ENCODE peak calls at places on chromosomes 1 and 21, in six cellular contexts. X is ovary, N is esophagus muscularis mucosa, K is HCT116, T is stomach, J is GM12878. D is an unnamed sample. For H3K4me1, the result is how much of the 10 kb centered on the place peaks cover.

GRCh38 chr21:42841156-42841915 is 38.0 kb downstream of the WDR4 start:
- DNase-seq in T (no peak), K (no peak), X (no peak), N (no peak), J (no peak), D (peak)

GRCh38 chr1:78060857-78061563 is 15.2 kb downstream of the GIPC2 start:
- DNase-seq in T (no peak), J (peak), K (no peak), X (no peak), N (no peak), D (no peak)

GRCh38 chr1:173868266-173869107 is at the start of gene ZBTB37:
- DNase-seq in K (peak), X (peak), J (no peak), T (peak), N (peak), D (no peak)

GRCh38 chr21:32994305-32994704 is 31.4 kb upstream of the OLIG2 start:
- DNase-seq in X (no peak), J (no peak), N (no peak), T (no peak), K (no peak), D (no peak)

GRCh38 chr1:121594096-121594495 is 409.3 kb downstream of the SRGAP2C start:
- DNase-seq in K (no peak), N (no peak), T (no peak), X (no peak), J (no peak), D (no peak)

GRCh38 chr1:176119549-176119948 is 87.5 kb downstream of the COP1 start:
- DNase-seq in X (no peak), J (no peak), N (no peak), K (peak), T (no peak), D (no peak)

GRCh38 chr1:174165471-174166137 is 6.3 kb downstream of the RABGAP1L start:
- DNase-seq in K (no peak), N (no peak), J (no peak), T (no peak), X (peak), D (no peak)

GRCh38 chr1:219041819-219042218 is 131.9 kb upstream of the LYPLAL1 start:
- DNase-seq in J (no peak), X (no peak), K (no peak), T (no peak), N (no peak), D (no peak)

GRCh38 chr1:185595835-185596667 is 138.1 kb upstream of the HMCN1 start:
- DNase-seq in J (peak), K (peak), T (peak), N (no peak), X (no peak), D (no peak)

GRCh38 chr1:151199860-151200581 is 1.7 kb downstream of the PIP5K1A start:
- DNase-seq in J (no peak), N (no peak), X (no peak), K (no peak), T (no peak), D (no peak)

GRCh38 chr1:32937061-32937460 is 27.5 kb downstream of the RNF19B start:
- DNase-seq in J (no peak), N (no peak), T (no peak), K (no peak), X (no peak), D (no peak)

GRCh38 chr21:43892334-43892733 is 27.3 kb downstream of the AGPAT3 start:
- DNase-seq in J (no peak), X (no peak), N (no peak), T (no peak), K (no peak), D (no peak)

GRCh38 chr1:28249013-28249870 is 10.1 kb upstream of the SESN2 start:
- DNase-seq in N (no peak), T (peak), K (peak), X (no peak), J (no peak), D (no peak)

GRCh38 chr1:147641695-147642592 is 28.4 kb downstream of the ACP6 start:
- DNase-seq in J (no peak), X (no peak), T (peak), K (peak), N (no peak), D (no peak)

GRCh38 chr21:44525431-44526095 is 14.4 kb downstream of the KRTAP10-1 start:
- DNase-seq in X (no peak), J (no peak), K (no peak), N (no peak), T (peak), D (no peak)

GRCh38 chr1:108692724-108693655 is 880 bp downstream of the PRPF38B start:
- DNase-seq in J (peak), K (peak), N (no peak), X (peak), T (peak), D (no peak)

GRCh38 chr1:18109058-18109755 is 1.6 kb downstream of the IGSF21 start:
- DNase-seq in T (no peak), X (no peak), N (no peak), J (no peak), K (no peak), D (no peak)

GRCh38 chr1:72568113-72568512 is 285.8 kb upstream of the NEGR1 start:
- DNase-seq in T (no peak), X (no peak), K (no peak), N (no peak), J (no peak), D (no peak)

GRCh38 chr1:55400560-55400959 is 185.4 kb upstream of the USP24 start:
- DNase-seq in N (peak), X (no peak), K (no peak), J (no peak), T (no peak), D (no peak)

GRCh38 chr1:67945733-67946374 is 104.6 kb downstream of the DIRAS3 start:
- DNase-seq in K (no peak), X (no peak), J (no peak), T (no peak), N (no peak), D (no peak)

GRCh38 chr1:182069028-182069466 is 7.5 kb upstream of the ZNF648 start:
- DNase-seq in N (no peak), T (peak), K (peak), J (no peak), X (peak), D (no peak)

GRCh38 chr1:214448536-214448935 is 102.9 kb downstream of the PTPN14 start:
- DNase-seq in X (no peak), K (no peak), N (no peak), T (no peak), J (no peak), D (no peak)

GRCh38 chr21:32732544-32732943 is 4.7 kb upstream of the SYNJ1 start:
- DNase-seq in T (no peak), X (no peak), N (no peak), K (no peak), J (no peak), D (no peak)

GRCh38 chr1:226976671-226977287 is 36.7 kb downstream of the COQ8A start:
- DNase-seq in X (peak), K (no peak), J (no peak), N (no peak), T (no peak), D (no peak)

GRCh38 chr1:12600880-12601633 is 17.0 kb downstream of the DHRS3 start:
- DNase-seq in K (no peak), X (no peak), N (no peak), J (no peak), T (peak), D (no peak)

GRCh38 chr1:29417971-29418370 is 181.6 kb downstream of the PTPRU start:
- DNase-seq in X (no peak), J (no peak), T (no peak), K (no peak), N (no peak), D (no peak)

GRCh38 chr21:38740131-38740530 is 65.6 kb upstream of the ETS2 start:
- DNase-seq in K (no peak), N (no peak), X (no peak), T (no peak), J (no peak), D (no peak)

GRCh38 chr1:230140221-230141001 is 73.4 kb downstream of the GALNT2 start:
- DNase-seq in N (no peak), T (no peak), K (no peak), X (peak), J (no peak), D (no peak)

DNA sequence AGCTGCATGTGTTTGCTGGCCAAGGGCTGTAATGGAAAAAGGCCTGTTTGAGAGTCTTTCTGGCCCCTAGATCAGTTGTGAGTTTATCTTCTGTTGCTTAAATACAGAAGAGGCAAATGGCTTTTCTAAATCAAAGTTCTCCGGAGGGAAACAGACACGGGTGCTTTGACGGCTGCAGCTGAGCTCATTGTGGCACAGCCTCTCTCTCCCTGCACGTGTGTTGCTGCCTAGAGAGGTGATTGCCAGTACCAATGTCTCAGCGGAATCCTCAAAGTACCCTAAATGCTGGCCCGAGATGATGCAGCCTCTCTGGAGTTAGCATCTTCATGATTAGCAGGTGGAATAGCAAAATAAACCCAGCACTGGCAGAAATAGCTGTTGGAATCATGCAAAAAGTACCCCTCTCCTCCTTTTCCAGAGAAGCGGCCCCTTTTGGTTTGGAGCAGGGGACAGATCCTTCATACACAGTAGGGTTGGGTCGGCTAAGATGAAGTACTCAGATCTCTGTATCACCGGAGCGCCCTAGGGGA is 192.2 kb downstream of the PRDM2 start:
- DNase-seq in J (no peak), K (no peak), X (no peak), T (no peak), N (no peak), D (no peak)
- H3K4me3 ChIP-seq in J (no peak), K (no peak), X (peak), T (no peak), N (peak), D (peak)

GRCh38 chr1:61079276-61079897 is 3.0 kb upstream of the NFIA start:
- DNase-seq in T (no peak), J (no peak), K (no peak), N (no peak), X (no peak), D (no peak)

GRCh38 chr1:61078611-61079010 is 3.8 kb upstream of the NFIA start:
- DNase-seq in K (no peak), J (no peak), N (no peak), X (no peak), T (no peak), D (no peak)

GRCh38 chr1:61076728-61077675 is 5.4 kb upstream of the NFIA start:
- DNase-seq in N (peak), T (peak), J (peak), K (peak), X (peak), D (peak)

GRCh38 chr1:61079898-61080336 is 2.4 kb upstream of the NFIA start:
- DNase-seq in X (peak), J (no peak), T (peak), K (peak), N (peak), D (no peak)

DNA sequence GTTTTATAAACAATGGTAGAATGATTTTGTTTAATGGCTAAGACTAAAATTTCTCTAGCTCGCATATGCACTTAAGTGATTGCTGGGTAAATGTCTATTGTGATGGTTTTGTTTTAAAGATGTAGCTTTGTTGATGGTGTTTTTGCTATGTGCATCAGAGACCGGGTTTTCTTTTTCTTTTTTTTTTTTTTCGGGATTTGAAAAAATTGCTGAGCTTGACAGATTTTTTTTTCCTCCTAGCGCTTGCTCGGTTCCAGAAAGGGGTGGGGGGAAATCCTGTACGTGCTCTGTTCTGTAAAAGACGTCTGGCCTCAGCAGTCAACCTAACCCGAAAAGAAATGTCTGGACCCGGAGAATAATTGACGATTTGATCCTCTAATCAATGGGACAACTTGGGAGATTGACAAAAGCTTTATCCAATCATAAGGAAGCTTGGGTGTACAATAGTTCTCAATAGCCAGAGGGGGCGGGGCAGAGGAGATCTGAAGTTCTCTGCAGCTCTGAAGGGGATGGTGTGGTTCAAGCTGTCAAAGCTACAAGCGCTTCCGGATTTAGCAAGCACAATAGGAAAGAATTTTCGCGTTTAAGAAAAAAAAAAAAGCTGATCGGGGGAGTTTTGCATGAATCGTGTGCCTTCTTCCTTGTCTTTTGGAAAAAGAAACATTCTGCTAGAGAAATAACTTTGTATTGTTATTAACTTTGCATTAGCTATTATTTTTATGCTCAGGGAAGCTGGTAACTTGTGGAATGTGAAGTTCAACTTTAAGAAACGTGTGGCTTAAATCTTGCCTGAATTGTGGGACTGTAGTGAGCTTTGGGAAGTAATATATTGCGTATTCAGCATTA is 4.5 kb upstream of the NFIA start:
- DNase-seq in J (peak), X (peak), N (peak), K (peak), T (peak), D (peak)
- TF ChIP-seq POLR2A in J (no peak), X (no peak), N (no peak), K (no peak), T (no peak), D (no peak)

DNA sequence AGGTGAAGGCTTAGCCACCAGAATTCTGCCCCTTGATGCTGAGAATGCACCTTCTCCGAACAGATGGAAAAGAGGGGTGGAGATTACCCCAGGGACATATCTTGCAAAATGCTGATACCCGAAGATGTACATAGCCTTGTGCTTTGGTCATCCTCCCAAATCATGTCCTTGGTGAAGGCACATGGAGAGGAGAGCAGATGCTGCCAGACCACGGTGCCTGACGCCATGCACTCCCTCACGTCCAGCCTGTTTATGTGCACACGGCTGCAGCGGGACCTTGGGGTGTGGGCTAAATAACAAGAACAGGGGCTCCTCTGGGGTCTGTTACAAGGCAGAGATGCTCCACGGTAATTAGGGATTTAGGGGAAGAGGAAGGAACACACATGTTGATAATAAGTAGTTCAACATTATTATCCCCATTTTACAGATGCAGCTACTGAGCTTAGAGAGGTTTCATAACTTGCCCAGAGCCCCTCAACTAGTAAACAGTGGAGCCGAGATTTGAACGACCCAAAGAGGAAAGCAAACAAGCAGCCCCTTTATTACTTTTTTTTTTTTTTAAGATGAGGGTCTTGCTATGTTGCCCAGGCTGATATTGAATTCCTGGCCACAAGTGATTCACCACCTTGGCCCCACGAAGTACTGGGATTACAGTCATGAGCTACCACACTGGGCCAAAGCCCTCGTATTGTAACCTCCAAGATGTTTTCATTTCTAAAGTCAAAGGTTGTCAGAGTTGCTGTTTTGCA is 12.9 kb downstream of the EPHX1 start:
- DNase-seq in N (no peak), K (no peak), T (no peak), J (no peak), X (peak), D (no peak)
- H3K4me1 ChIP-seq in N (half or more), K (under half), T (half or more), J (under half), X (half or more), D (half or more)

GRCh38 chr1:37795340-37796110 is 1.9 kb downstream of the MANEAL start:
- DNase-seq in J (no peak), T (peak), K (no peak), X (peak), N (no peak), D (no peak)

GRCh38 chr1:37797750-37798345 is 4.2 kb downstream of the MANEAL start:
- DNase-seq in J (no peak), K (no peak), N (no peak), T (no peak), X (no peak), D (no peak)

GRCh38 chr1:37794372-37795339 is 1.0 kb downstream of the MANEAL start:
- DNase-seq in X (no peak), T (no peak), N (no peak), J (no peak), K (no peak), D (no peak)

GRCh38 chr1:37793773-37794371 is at the start of gene MANEAL:
- DNase-seq in N (no peak), J (no peak), T (peak), K (peak), X (peak), D (no peak)

DNA sequence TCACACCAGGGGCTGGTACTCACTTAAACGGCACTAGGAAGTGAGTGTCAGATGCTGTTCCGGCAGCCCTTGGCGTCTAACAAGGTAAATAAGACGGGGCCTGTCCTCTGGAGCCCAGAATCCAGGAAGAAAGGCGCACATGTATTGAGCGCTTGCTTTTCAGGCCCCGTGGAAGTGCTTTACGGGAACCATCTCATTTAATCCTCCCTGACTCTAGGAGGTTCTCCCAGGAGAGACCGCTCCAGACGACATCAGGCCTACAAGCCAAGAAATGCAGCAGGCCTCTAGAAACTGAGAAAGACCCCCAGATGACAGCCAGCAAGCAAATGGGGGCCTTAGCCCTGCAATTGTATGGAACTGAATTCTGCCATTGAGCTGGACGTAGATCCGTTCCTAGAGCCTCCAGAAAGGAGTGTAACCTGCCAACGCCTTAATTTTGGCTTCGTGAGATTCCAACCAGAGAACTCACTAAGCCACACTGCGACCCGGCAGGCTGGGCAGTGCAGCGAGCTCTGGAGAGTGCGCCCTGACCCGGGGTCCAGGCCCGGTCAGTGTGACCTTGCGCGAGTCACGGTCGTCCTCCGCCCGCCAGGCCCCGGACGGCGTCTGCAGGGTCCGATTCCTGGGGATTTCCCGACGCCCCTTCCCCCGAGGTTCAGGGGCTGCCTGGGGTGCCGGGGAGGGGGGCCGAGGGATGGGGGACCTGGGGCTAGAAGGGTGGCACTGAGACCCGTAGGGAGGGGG is 532 bp upstream of the MANEAL start:
- DNase-seq in X (no peak), T (no peak), J (no peak), K (no peak), N (no peak), D (no peak)
- H3K4me3 ChIP-seq in X (peak), T (peak), J (peak), K (peak), N (peak), D (peak)

GRCh38 chr1:42957229-42957879 is 1.3 kb downstream of the SLC2A1 start:
- DNase-seq in N (no peak), X (no peak), K (no peak), T (no peak), J (no peak), D (no peak)
- TF ChIP-seq POLR2A in N (no peak), X (no peak), K (no peak), T (no peak), J (no peak), D (no peak)